ENCODE peak calls at places on chromosomes 4 and X, in seven cellular contexts. L is SK-N-SH; S is left cardiac atrium; V is psoas muscle; Z is tibial artery; D is mesenchymal stem cell; N is stimulated activated naive CD8-positive, alpha-beta T cell treated with anti-CD3 and anti-CD28 coated beads, Interleukin-15, Interleukin-2, amounts not matched to agents 100 U/mL and 50 U/mL, for 24 hours. F is an unnamed sample.

GRCh38 chrX:121231566-121232358 is 184.4 kb downstream of the GLUD2 start:
- DNase-seq in Z (no peak), D (peak), L (no peak), S (no peak), N (no peak), V (no peak), F (no peak)

GRCh38 chrX:133007458-133007857 is 49.0 kb upstream of the HS6ST2 start:
- DNase-seq in S (no peak), L (no peak), N (no peak), V (no peak), D (no peak), Z (no peak), F (no peak)

GRCh38 chrX:1463581-1464281 is 11.0 kb upstream of the ASMTL start:
- DNase-seq in N (peak), D (no peak), V (no peak), S (no peak), Z (peak), L (no peak), F (no peak)

GRCh38 chr4:113331811-113332210 is 282.4 kb downstream of the ANK2 start:
- DNase-seq in D (no peak), Z (no peak), N (no peak), S (no peak), L (no peak), V (no peak), F (no peak)

GRCh38 chr4:20078644-20079043 is 173.1 kb upstream of the SLIT2 start:
- DNase-seq in S (no peak), L (no peak), N (no peak), Z (no peak), D (no peak), V (no peak), F (no peak)

GRCh38 chr4:41856797-41857196 is 78.4 kb upstream of the TMEM33 start:
- DNase-seq in Z (no peak), V (no peak), N (no peak), S (no peak), L (no peak), D (no peak), F (no peak)

GRCh38 chr4:627751-628150 is 2.4 kb downstream of the PDE6B start:
- DNase-seq in S (no peak), Z (peak), L (no peak), V (no peak), D (no peak), N (no peak), F (no peak)

GRCh38 chrX:110678591-110678990 is 117.0 kb downstream of the CHRDL1 start:
- DNase-seq in N (no peak), V (no peak), S (no peak), L (no peak), D (no peak), Z (no peak), F (no peak)

GRCh38 chr4:57061395-57061794 is 48.8 kb downstream of the IGFBP7 start:
- DNase-seq in L (no peak), S (no peak), N (no peak), V (no peak), D (peak), Z (no peak), F (no peak)

GRCh38 chrX:10769165-10769564 is 148.8 kb upstream of the MID1 start:
- DNase-seq in N (no peak), V (no peak), L (peak), S (no peak), D (peak), Z (no peak), F (no peak)

F was measured in occipital lobe.